ENCODE peak calls at places on chromosomes 16 and 17, in four cellular contexts. One of them, this sample, is unnamed.

GRCh38 chr16:66927918-66928649 is 2.7 kb upstream of the RRAD start:
- DNase-seq in WTC11: no peak
- DNase-seq in HCT116: no peak
- DNase-seq in H1: no peak
- DNase-seq in this sample: no peak

GRCh38 chr16:47109361-47109760 is 34.4 kb downstream of the NETO2 start:
- DNase-seq in WTC11: no peak
- DNase-seq in HCT116: no peak
- DNase-seq in H1: no peak
- DNase-seq in this sample: no peak

GRCh38 chr17:67004191-67004590 is 39.7 kb downstream of the CACNG4 start:
- DNase-seq in WTC11: no peak
- DNase-seq in HCT116: no peak
- DNase-seq in H1: no peak
- DNase-seq in this sample: no peak

GRCh38 chr16:29697391-29697790 is 18.4 kb downstream of the QPRT start:
- DNase-seq in WTC11: no peak
- DNase-seq in HCT116: no peak
- DNase-seq in H1: no peak
- DNase-seq in this sample: no peak

GRCh38 chr17:33178641-33179040 is 114.5 kb downstream of the ASIC2 start:
- DNase-seq in WTC11: no peak
- DNase-seq in HCT116: no peak
- DNase-seq in H1: no peak
- DNase-seq in this sample: no peak

GRCh38 chr17:13931111-13931526 is 138.2 kb upstream of the COX10 start:
- DNase-seq in WTC11: no peak
- DNase-seq in HCT116: no peak
- DNase-seq in H1: no peak
- DNase-seq in this sample: no peak

GRCh38 chr16:2767140-2767731 is 9.8 kb downstream of the ELOB start:
- DNase-seq in WTC11: no peak
- DNase-seq in HCT116: no peak
- DNase-seq in H1: no peak
- DNase-seq in this sample: no peak

GRCh38 chr16:54493076-54493475 is 206.5 kb upstream of the IRX3 start:
- DNase-seq in WTC11: no peak
- DNase-seq in HCT116: no peak
- DNase-seq in H1: no peak
- DNase-seq in this sample: no peak

GRCh38 chr16:64409762-64410161 is 712.1 kb downstream of the CDH11 start:
- DNase-seq in WTC11: no peak
- DNase-seq in HCT116: no peak
- DNase-seq in H1: no peak
- DNase-seq in this sample: no peak

GRCh38 chr16:676565-677297 is 1.3 kb downstream of the RHBDL1 start:
- DNase-seq in WTC11: no peak
- DNase-seq in HCT116: no peak
- DNase-seq in H1: peak
- DNase-seq in this sample: no peak

GRCh38 chr16:22815863-22816262 is 1.9 kb downstream of the HS3ST2 start:
- DNase-seq in WTC11: no peak
- DNase-seq in HCT116: no peak
- DNase-seq in H1: no peak
- DNase-seq in this sample: no peak

GRCh38 chr17:19978206-19978802 is 676 bp upstream of the AKAP10 start:
- DNase-seq in WTC11: no peak
- DNase-seq in HCT116: no peak
- DNase-seq in H1: no peak
- DNase-seq in this sample: no peak

GRCh38 chr16:46817961-46818360 is 13.0 kb downstream of the C16orf87 start:
- DNase-seq in WTC11: no peak
- DNase-seq in HCT116: no peak
- DNase-seq in H1: no peak
- DNase-seq in this sample: no peak

GRCh38 chr17:77571562-77571981 is 386.9 kb upstream of the TNRC6C start:
- DNase-seq in WTC11: no peak
- DNase-seq in HCT116: no peak
- DNase-seq in H1: no peak
- DNase-seq in this sample: no peak

GRCh38 chr17:6303664-6304063 is 131.3 kb downstream of the AIPL1 start:
- DNase-seq in WTC11: peak
- DNase-seq in HCT116: no peak
- DNase-seq in H1: peak
- DNase-seq in this sample: peak

GRCh38 chr16:762049-762513 is 1.5 kb downstream of the MSLN start:
- DNase-seq in WTC11: no peak
- DNase-seq in HCT116: no peak
- DNase-seq in H1: no peak
- DNase-seq in this sample: no peak

GRCh38 chr16:8736123-8736680 is 61.2 kb downstream of the TMEM186 start:
- DNase-seq in WTC11: no peak
- DNase-seq in HCT116: no peak
- DNase-seq in H1: no peak
- DNase-seq in this sample: no peak

GRCh38 chr17:76090517-76091135 is 11.6 kb downstream of the ZACN start:
- DNase-seq in WTC11: no peak
- DNase-seq in HCT116: no peak
- DNase-seq in H1: no peak
- DNase-seq in this sample: no peak

GRCh38 chr16:11621920-11622651 is 35.4 kb upstream of the LITAF start:
- DNase-seq in WTC11: no peak
- DNase-seq in HCT116: no peak
- DNase-seq in H1: no peak
- DNase-seq in this sample: no peak
- TF ChIP-seq SP1 in WTC11: no peak
- TF ChIP-seq SP1 in HCT116: no peak
- TF ChIP-seq SP1 in H1: no peak
- TF ChIP-seq SP1 in this sample: no peak

GRCh38 chr17:53949473-53950090 is 126.9 kb downstream of the KIF2B start:
- DNase-seq in WTC11: no peak
- DNase-seq in HCT116: no peak
- DNase-seq in H1: no peak
- DNase-seq in this sample: no peak
- TF ChIP-seq SP1 in WTC11: no peak
- TF ChIP-seq SP1 in HCT116: no peak
- TF ChIP-seq SP1 in H1: no peak
- TF ChIP-seq SP1 in this sample: no peak

DNA sequence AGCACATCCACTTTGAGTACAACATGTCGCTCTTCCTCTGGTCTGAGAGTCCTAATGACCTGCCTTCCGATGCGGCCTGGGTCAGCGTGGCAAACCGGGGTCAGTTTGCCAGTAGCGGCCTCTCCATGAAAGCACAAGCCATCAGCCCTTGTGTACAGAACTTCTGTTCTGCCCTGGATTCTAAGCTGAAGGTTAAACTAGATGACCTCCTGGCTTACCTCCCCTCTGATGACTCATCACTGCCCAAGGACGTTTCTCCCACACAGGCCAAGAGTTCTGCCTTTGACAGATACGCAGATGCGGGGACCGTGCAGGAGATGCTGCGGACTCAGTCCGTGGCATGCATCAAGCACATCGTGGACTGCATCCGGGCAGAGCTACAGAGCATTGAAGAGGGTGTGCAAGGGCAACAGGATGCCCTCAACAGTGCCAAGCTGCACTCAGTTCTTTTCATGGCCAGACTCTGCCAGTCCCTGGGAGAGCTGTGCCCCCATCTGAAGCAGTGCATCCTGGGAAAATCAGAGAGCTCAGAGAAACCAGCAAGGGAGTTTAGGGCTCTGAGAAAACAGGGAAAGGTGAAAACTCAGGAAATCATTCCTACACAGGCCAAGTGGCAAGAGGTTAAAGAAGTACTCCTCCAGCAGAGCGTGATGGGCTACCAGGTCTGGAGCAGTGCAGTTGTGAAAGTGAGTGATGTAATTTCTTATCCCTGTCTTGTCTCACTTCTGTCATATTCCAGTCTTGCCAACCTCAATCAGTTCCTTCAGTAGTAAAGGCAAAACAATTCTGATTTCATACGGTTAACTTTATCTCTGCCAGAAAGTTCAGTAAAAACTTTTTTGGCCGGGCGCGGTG is 8.6 kb downstream of the COG1 start:
- DNase-seq in WTC11: no peak
- DNase-seq in HCT116: no peak
- DNase-seq in H1: no peak
- DNase-seq in this sample: no peak
- TF ChIP-seq SP1 in WTC11: no peak
- TF ChIP-seq SP1 in HCT116: no peak
- TF ChIP-seq SP1 in H1: no peak
- TF ChIP-seq SP1 in this sample: no peak

GRCh38 chr16:19085679-19086200 is 18.3 kb downstream of the COQ7 start:
- DNase-seq in WTC11: no peak
- DNase-seq in HCT116: no peak
- DNase-seq in H1: no peak
- DNase-seq in this sample: no peak
- TF ChIP-seq SP1 in WTC11: no peak
- TF ChIP-seq SP1 in HCT116: no peak
- TF ChIP-seq SP1 in H1: no peak
- TF ChIP-seq SP1 in this sample: no peak

GRCh38 chr16:81641403-81642106 is 137.5 kb upstream of the PLCG2 start:
- DNase-seq in WTC11: peak
- DNase-seq in HCT116: no peak
- DNase-seq in H1: no peak
- DNase-seq in this sample: no peak
- TF ChIP-seq SP1 in WTC11: no peak
- TF ChIP-seq SP1 in HCT116: no peak
- TF ChIP-seq SP1 in H1: no peak
- TF ChIP-seq SP1 in this sample: no peak

DNA sequence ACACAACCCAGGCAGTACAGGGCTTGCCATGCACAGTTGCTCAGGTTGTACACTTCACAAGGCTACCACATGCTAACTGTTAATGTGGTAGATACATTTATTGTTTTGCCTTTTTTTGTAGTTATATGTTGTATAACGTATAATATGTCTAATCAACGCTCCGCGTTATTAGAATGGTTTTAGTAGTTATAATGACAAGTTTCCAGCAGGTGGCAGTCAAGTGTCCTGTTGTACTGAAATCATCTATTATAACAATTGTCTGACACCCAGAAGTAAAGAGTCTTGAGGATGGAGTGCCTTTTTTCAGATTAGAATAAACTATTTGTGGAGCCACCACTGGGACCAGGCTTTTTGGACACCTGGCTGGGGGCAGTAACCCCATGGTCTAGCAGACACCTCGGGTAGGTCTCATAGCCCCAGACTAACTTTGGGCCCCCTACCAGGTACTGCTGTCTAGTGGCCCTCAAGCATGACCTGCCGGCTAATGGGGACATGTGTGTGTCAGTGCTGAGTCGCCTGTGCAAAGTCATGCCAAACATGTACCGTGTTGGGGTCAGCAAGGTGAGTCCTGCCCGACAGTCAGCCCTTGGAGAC is 32.8 kb downstream of the MYO15A start:
- DNase-seq in WTC11: no peak
- DNase-seq in HCT116: no peak
- DNase-seq in H1: peak
- DNase-seq in this sample: peak
- TF ChIP-seq SP1 in WTC11: no peak
- TF ChIP-seq SP1 in HCT116: no peak
- TF ChIP-seq SP1 in H1: no peak
- TF ChIP-seq SP1 in this sample: no peak

DNA sequence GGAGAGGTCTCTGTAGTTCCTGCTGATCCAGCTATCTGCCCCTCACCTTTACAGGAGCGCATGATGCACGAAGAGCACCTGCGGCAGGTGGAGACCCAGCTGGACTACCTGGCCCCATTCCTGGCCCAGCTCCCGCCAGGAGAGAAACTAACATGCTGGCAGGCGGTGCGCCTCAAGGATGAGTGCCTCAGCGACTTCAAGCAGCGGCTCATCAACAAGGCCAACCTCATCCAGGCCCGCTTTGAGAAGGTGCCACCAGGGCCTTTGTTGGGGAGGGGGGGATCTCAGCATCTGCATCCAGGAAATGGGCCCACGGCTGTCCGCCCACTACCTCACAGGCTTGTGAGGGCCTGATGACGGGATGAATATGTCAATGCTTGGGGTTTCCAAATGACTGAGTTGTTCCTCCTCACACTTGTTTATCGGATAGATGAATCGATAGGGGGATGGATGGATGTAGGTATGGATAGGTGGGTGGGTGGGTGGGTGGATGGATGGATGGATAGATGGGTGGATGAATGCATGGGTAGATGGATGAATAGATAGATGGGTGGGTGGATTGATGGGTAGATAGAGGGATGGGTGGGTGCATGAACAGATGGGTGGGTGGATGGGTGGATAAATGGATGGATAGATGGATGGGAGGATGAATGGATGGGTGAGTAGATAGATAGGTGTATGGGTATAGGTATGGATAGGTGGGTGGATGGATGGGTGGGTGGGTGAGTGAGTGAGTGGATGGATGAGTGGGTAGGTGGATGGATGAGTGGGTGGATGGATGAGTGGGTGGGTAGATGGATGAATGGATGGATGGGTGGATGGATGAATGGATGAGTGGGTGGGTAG is 7.0 kb upstream of the KATNB1 start:
- DNase-seq in WTC11: no peak
- DNase-seq in HCT116: no peak
- DNase-seq in H1: no peak
- DNase-seq in this sample: no peak
- TF ChIP-seq SP1 in WTC11: no peak
- TF ChIP-seq SP1 in HCT116: no peak
- TF ChIP-seq SP1 in H1: no peak
- TF ChIP-seq SP1 in this sample: no peak

DNA sequence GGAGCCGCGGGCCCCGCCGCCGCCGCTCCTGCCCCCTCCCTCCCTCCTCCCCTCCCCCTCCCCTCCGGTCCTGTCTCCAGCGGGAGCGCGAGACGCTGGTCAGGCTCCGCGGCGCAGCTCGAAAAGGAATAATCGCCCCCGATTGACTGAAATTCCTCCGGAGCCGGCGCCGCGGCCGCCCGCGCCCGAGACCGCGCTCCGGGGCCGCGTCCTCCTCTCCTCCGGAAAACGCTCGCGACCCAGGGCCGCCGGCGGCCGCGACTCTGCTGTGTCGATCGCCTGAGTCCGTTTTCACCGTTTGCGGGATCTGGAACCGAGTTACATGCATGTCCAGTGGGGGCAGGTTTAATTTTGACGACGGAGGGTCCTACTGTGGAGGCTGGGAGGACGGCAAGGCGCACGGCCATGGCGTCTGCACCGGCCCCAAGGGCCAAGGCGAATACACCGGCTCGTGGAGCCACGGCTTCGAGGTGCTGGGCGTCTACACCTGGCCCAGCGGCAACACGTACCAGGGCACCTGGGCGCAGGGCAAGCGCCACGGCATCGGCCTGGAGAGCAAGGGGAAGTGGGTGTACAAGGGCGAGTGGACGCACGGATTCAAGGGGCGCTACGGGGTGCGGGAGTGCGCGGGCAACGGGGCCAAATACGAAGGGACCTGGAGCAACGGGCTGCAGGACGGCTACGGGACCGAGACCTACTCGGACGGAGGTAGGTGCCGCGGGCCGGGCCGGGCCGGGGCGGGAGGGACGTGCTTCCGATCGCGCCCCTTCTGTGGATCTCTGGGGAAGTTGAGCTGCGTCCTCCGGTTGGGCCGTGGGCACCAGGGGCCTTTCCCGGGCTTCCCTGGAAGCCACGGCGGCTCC is 744 bp downstream of the JPH3 start:
- DNase-seq in WTC11: peak
- DNase-seq in HCT116: no peak
- DNase-seq in H1: peak
- DNase-seq in this sample: peak
- TF ChIP-seq SP1 in WTC11: no peak
- TF ChIP-seq SP1 in HCT116: no peak
- TF ChIP-seq SP1 in H1: no peak
- TF ChIP-seq SP1 in this sample: no peak

GRCh38 chr17:9875441-9875840 is 29.6 kb downstream of the RCVRN start:
- DNase-seq in WTC11: no peak
- DNase-seq in HCT116: no peak
- DNase-seq in H1: no peak
- DNase-seq in this sample: no peak
- TF ChIP-seq SP1 in WTC11: no peak
- TF ChIP-seq SP1 in HCT116: no peak
- TF ChIP-seq SP1 in H1: no peak
- TF ChIP-seq SP1 in this sample: no peak